ENCODE peak calls at places on chromosome 1, in eight cellular contexts. M, W, B, F, R, Q, T and I are unnamed samples.

GRCh38 chr1:162206749-162207635 is 137.5 kb downstream of the NOS1AP start:
- DNase-seq in M (no peak), W (no peak), B (no peak), F (no peak), R (no peak), Q (no peak), T (no peak), I (no peak)

GRCh38 chr1:93081716-93082115 is 2.6 kb downstream of the MTF2 start:
- DNase-seq in M (peak), W (no peak), B (no peak), F (peak), R (no peak), Q (no peak), T (no peak), I (peak)

GRCh38 chr1:107794571-107794970 is 170.4 kb downstream of the VAV3 start:
- DNase-seq in M (no peak), W (no peak), B (no peak), F (no peak), R (no peak), Q (no peak), T (no peak), I (no peak)

GRCh38 chr1:2400576-2400909 is 8.9 kb downstream of the RER1 start:
- DNase-seq in M (no peak), W (no peak), B (no peak), F (no peak), R (no peak), Q (no peak), T (no peak), I (no peak)

GRCh38 chr1:179586107-179586823 is 5.4 kb upstream of the TDRD5 start:
- DNase-seq in M (peak), W (no peak), B (peak), F (no peak), R (no peak), Q (no peak), T (peak), I (no peak)

GRCh38 chr1:161070737-161071136 is 1.0 kb upstream of the ARHGAP30 start:
- DNase-seq in M (no peak), W (no peak), B (no peak), F (no peak), R (no peak), Q (no peak), T (no peak), I (no peak)

GRCh38 chr1:236623371-236624166 is 19.3 kb upstream of the HEATR1 start:
- DNase-seq in M (no peak), W (no peak), B (no peak), F (no peak), R (no peak), Q (no peak), T (no peak), I (peak)

GRCh38 chr1:27655151-27655929 is 16.7 kb downstream of the IFI6 start:
- DNase-seq in M (no peak), W (no peak), B (no peak), F (no peak), R (no peak), Q (no peak), T (peak), I (no peak)

GRCh38 chr1:3956527-3957170 is 56.6 kb upstream of the C1orf174 start:
- DNase-seq in M (no peak), W (no peak), B (no peak), F (no peak), R (no peak), Q (no peak), T (no peak), I (no peak)

GRCh38 chr1:94876362-94876761 is 50.5 kb downstream of the CNN3 start:
- DNase-seq in M (no peak), W (no peak), B (no peak), F (no peak), R (no peak), Q (no peak), T (no peak), I (no peak)

GRCh38 chr1:26829214-26829911 is 2.9 kb downstream of the ZDHHC18 start:
- DNase-seq in M (no peak), W (no peak), B (no peak), F (no peak), R (no peak), Q (no peak), T (no peak), I (no peak)